ENCODE peak calls at places on chromosomes 1 and 21, in six cellular contexts. One of them, this sample, is unnamed.

GRCh38 chr1:239812580-239812979 is 279.1 kb upstream of the FMN2 start:
- DNase-seq in SJCRH30: no peak
- DNase-seq in left colon: no peak
- DNase-seq in left ventricle myocardium inferior: no peak
- DNase-seq in activated naive CD4-positive, alpha-beta T cell treated with Interleukin-2 at 50 U/mL for 16 hours: no peak
- DNase-seq in posterior cingulate gyrus: no peak
- DNase-seq in this sample: no peak

GRCh38 chr21:42414928-42415769 is 11.4 kb downstream of the UBASH3A start:
- DNase-seq in SJCRH30: no peak
- DNase-seq in left colon: peak; percentile 35
- DNase-seq in left ventricle myocardium inferior: no peak
- DNase-seq in activated naive CD4-positive, alpha-beta T cell treated with Interleukin-2 at 50 U/mL for 16 hours: peak; percentile 95
- DNase-seq in posterior cingulate gyrus: no peak
- DNase-seq in this sample: peak; percentile 32

GRCh38 chr1:156693858-156694562 is 11.4 kb downstream of the CRABP2 start:
- DNase-seq in SJCRH30: no peak
- DNase-seq in left colon: no peak
- DNase-seq in left ventricle myocardium inferior: no peak
- DNase-seq in activated naive CD4-positive, alpha-beta T cell treated with Interleukin-2 at 50 U/mL for 16 hours: no peak
- DNase-seq in posterior cingulate gyrus: no peak
- DNase-seq in this sample: no peak

GRCh38 chr1:28306550-28306949 is 22.3 kb upstream of the MED18 start:
- DNase-seq in SJCRH30: no peak
- DNase-seq in left colon: no peak
- DNase-seq in left ventricle myocardium inferior: no peak
- DNase-seq in activated naive CD4-positive, alpha-beta T cell treated with Interleukin-2 at 50 U/mL for 16 hours: no peak
- DNase-seq in posterior cingulate gyrus: no peak
- DNase-seq in this sample: no peak

GRCh38 chr1:114467491-114467890 is 43.5 kb downstream of the TRIM33 start:
- DNase-seq in SJCRH30: no peak
- DNase-seq in left colon: no peak
- DNase-seq in left ventricle myocardium inferior: no peak
- DNase-seq in activated naive CD4-positive, alpha-beta T cell treated with Interleukin-2 at 50 U/mL for 16 hours: no peak
- DNase-seq in posterior cingulate gyrus: no peak
- DNase-seq in this sample: no peak

GRCh38 chr1:203871114-203871875 is 9.9 kb downstream of the SNRPE start:
- DNase-seq in SJCRH30: peak; percentile 32
- DNase-seq in left colon: no peak
- DNase-seq in left ventricle myocardium inferior: no peak
- DNase-seq in activated naive CD4-positive, alpha-beta T cell treated with Interleukin-2 at 50 U/mL for 16 hours: no peak
- DNase-seq in posterior cingulate gyrus: peak; percentile 52
- DNase-seq in this sample: peak; percentile 47

GRCh38 chr1:70627910-70628309 is 216.8 kb downstream of the CTH start:
- DNase-seq in SJCRH30: no peak
- DNase-seq in left colon: no peak
- DNase-seq in left ventricle myocardium inferior: no peak
- DNase-seq in activated naive CD4-positive, alpha-beta T cell treated with Interleukin-2 at 50 U/mL for 16 hours: no peak
- DNase-seq in posterior cingulate gyrus: no peak
- DNase-seq in this sample: no peak

GRCh38 chr1:9293512-9294439 is 1.1 kb downstream of the SPSB1 start:
- DNase-seq in SJCRH30: no peak
- DNase-seq in left colon: no peak
- DNase-seq in left ventricle myocardium inferior: peak; percentile 37
- DNase-seq in activated naive CD4-positive, alpha-beta T cell treated with Interleukin-2 at 50 U/mL for 16 hours: peak; percentile 46
- DNase-seq in posterior cingulate gyrus: peak; percentile 55
- DNase-seq in this sample: no peak

GRCh38 chr1:44213222-44214112 is at the start of gene DMAP1:
- DNase-seq in SJCRH30: peak; percentile 86
- DNase-seq in left colon: peak; percentile 76
- DNase-seq in left ventricle myocardium inferior: peak; percentile 80
- DNase-seq in activated naive CD4-positive, alpha-beta T cell treated with Interleukin-2 at 50 U/mL for 16 hours: peak; percentile 85
- DNase-seq in posterior cingulate gyrus: peak; percentile 87
- DNase-seq in this sample: peak; percentile 90

GRCh38 chr1:98496246-98496995 is 165.1 kb upstream of the SNX7 start:
- DNase-seq in SJCRH30: no peak
- DNase-seq in left colon: no peak
- DNase-seq in left ventricle myocardium inferior: no peak
- DNase-seq in activated naive CD4-positive, alpha-beta T cell treated with Interleukin-2 at 50 U/mL for 16 hours: no peak
- DNase-seq in posterior cingulate gyrus: no peak
- DNase-seq in this sample: no peak

GRCh38 chr1:100354971-100355394 is 2.7 kb downstream of the CDC14A start:
- DNase-seq in SJCRH30: peak; percentile 40
- DNase-seq in left colon: no peak
- DNase-seq in left ventricle myocardium inferior: no peak
- DNase-seq in activated naive CD4-positive, alpha-beta T cell treated with Interleukin-2 at 50 U/mL for 16 hours: peak; percentile 15
- DNase-seq in posterior cingulate gyrus: no peak
- DNase-seq in this sample: no peak

GRCh38 chr1:44587796-44588460 is 86.4 kb downstream of the TMEM53 start:
- DNase-seq in SJCRH30: no peak
- DNase-seq in left colon: peak; percentile 50
- DNase-seq in left ventricle myocardium inferior: no peak
- DNase-seq in activated naive CD4-positive, alpha-beta T cell treated with Interleukin-2 at 50 U/mL for 16 hours: no peak
- DNase-seq in posterior cingulate gyrus: peak; percentile 61
- DNase-seq in this sample: peak; percentile 16

GRCh38 chr1:37238376-37239224 is 204.3 kb upstream of the GRIK3 start:
- DNase-seq in SJCRH30: no peak
- DNase-seq in left colon: no peak
- DNase-seq in left ventricle myocardium inferior: no peak
- DNase-seq in activated naive CD4-positive, alpha-beta T cell treated with Interleukin-2 at 50 U/mL for 16 hours: no peak
- DNase-seq in posterior cingulate gyrus: no peak
- DNase-seq in this sample: no peak

GRCh38 chr1:190754769-190755168 is 277.1 kb upstream of the BRINP3 start:
- DNase-seq in SJCRH30: no peak
- DNase-seq in left colon: no peak
- DNase-seq in left ventricle myocardium inferior: no peak
- DNase-seq in activated naive CD4-positive, alpha-beta T cell treated with Interleukin-2 at 50 U/mL for 16 hours: no peak
- DNase-seq in posterior cingulate gyrus: no peak
- DNase-seq in this sample: no peak

GRCh38 chr1:84971957-84972356 is 25.0 kb downstream of the MCOLN2 start:
- DNase-seq in SJCRH30: no peak
- DNase-seq in left colon: no peak
- DNase-seq in left ventricle myocardium inferior: no peak
- DNase-seq in activated naive CD4-positive, alpha-beta T cell treated with Interleukin-2 at 50 U/mL for 16 hours: no peak
- DNase-seq in posterior cingulate gyrus: no peak
- DNase-seq in this sample: no peak

GRCh38 chr1:21270086-21270689 is 20.1 kb downstream of the ECE1 start:
- DNase-seq in SJCRH30: peak; percentile 76
- DNase-seq in left colon: no peak
- DNase-seq in left ventricle myocardium inferior: peak; percentile 75
- DNase-seq in activated naive CD4-positive, alpha-beta T cell treated with Interleukin-2 at 50 U/mL for 16 hours: peak; percentile 85
- DNase-seq in posterior cingulate gyrus: peak; percentile 61
- DNase-seq in this sample: no peak

GRCh38 chr1:87269921-87270320 is 58.8 kb upstream of the LMO4 start:
- DNase-seq in SJCRH30: no peak
- DNase-seq in left colon: no peak
- DNase-seq in left ventricle myocardium inferior: no peak
- DNase-seq in activated naive CD4-positive, alpha-beta T cell treated with Interleukin-2 at 50 U/mL for 16 hours: no peak
- DNase-seq in posterior cingulate gyrus: no peak
- DNase-seq in this sample: no peak

GRCh38 chr1:31335007-31335406 is 37.9 kb downstream of the FABP3 start:
- DNase-seq in SJCRH30: peak; percentile 16
- DNase-seq in left colon: no peak
- DNase-seq in left ventricle myocardium inferior: no peak
- DNase-seq in activated naive CD4-positive, alpha-beta T cell treated with Interleukin-2 at 50 U/mL for 16 hours: no peak
- DNase-seq in posterior cingulate gyrus: peak; percentile 11
- DNase-seq in this sample: no peak

GRCh38 chr1:177937931-177938330 is 31.9 kb downstream of the SEC16B start:
- DNase-seq in SJCRH30: no peak
- DNase-seq in left colon: no peak
- DNase-seq in left ventricle myocardium inferior: no peak
- DNase-seq in activated naive CD4-positive, alpha-beta T cell treated with Interleukin-2 at 50 U/mL for 16 hours: no peak
- DNase-seq in posterior cingulate gyrus: no peak
- DNase-seq in this sample: no peak

GRCh38 chr21:44846485-44847260 is 26.8 kb downstream of the PTTG1IP start:
- DNase-seq in SJCRH30: no peak
- DNase-seq in left colon: peak; percentile 81
- DNase-seq in left ventricle myocardium inferior: peak; percentile 45
- DNase-seq in activated naive CD4-positive, alpha-beta T cell treated with Interleukin-2 at 50 U/mL for 16 hours: peak; percentile 34
- DNase-seq in posterior cingulate gyrus: peak; percentile 31
- DNase-seq in this sample: peak; percentile 27

GRCh38 chr1:182197555-182197954 is 136.0 kb upstream of the ZNF648 start:
- DNase-seq in SJCRH30: no peak
- DNase-seq in left colon: no peak
- DNase-seq in left ventricle myocardium inferior: no peak
- DNase-seq in activated naive CD4-positive, alpha-beta T cell treated with Interleukin-2 at 50 U/mL for 16 hours: no peak
- DNase-seq in posterior cingulate gyrus: no peak
- DNase-seq in this sample: no peak

GRCh38 chr1:16139473-16139962 is 16.4 kb downstream of the EPHA2 start:
- DNase-seq in SJCRH30: peak; percentile 50
- DNase-seq in left colon: no peak
- DNase-seq in left ventricle myocardium inferior: no peak
- DNase-seq in activated naive CD4-positive, alpha-beta T cell treated with Interleukin-2 at 50 U/mL for 16 hours: no peak
- DNase-seq in posterior cingulate gyrus: no peak
- DNase-seq in this sample: no peak

This sample was measured in occipital lobe.